ENCODE peak calls at places on chromosome 21, in five cellular contexts. One of them, this sample, is unnamed.

GRCh38 chr21:43608225-43608624 is 51.1 kb downstream of the HSF2BP start:
- DNase-seq in OCI-LY7: no peak
- DNase-seq in hypothalamus: no peak
- DNase-seq in left lobe of liver: no peak
- DNase-seq in T1000: no peak
- DNase-seq in this sample: no peak

GRCh38 chr21:33828083-33828482 is 87.5 kb downstream of the ATP5PO start:
- DNase-seq in hypothalamus: no peak
- DNase-seq in left lobe of liver: no peak
- DNase-seq in T1000: no peak
- DNase-seq in OCI-LY7: no peak
- DNase-seq in this sample: no peak

GRCh38 chr21:39851219-39851618 is 16.0 kb upstream of the PCP4 start:
- DNase-seq in hypothalamus: no peak
- DNase-seq in OCI-LY7: no peak
- DNase-seq in left lobe of liver: no peak
- DNase-seq in T1000: no peak
- DNase-seq in this sample: no peak

GRCh38 chr21:34916446-34916845 is 132.7 kb downstream of the RUNX1 start:
- DNase-seq in left lobe of liver: no peak
- DNase-seq in OCI-LY7: no peak
- DNase-seq in hypothalamus: no peak
- DNase-seq in T1000: no peak
- DNase-seq in this sample: no peak

GRCh38 chr21:38254970-38255369 is 1.8 kb upstream of the KCNJ15 start:
- DNase-seq in left lobe of liver: no peak
- DNase-seq in OCI-LY7: no peak
- DNase-seq in T1000: no peak
- DNase-seq in hypothalamus: no peak
- DNase-seq in this sample: no peak

GRCh38 chr21:28975401-28975800 is 17.3 kb downstream of the LTN1 start:
- DNase-seq in left lobe of liver: no peak
- DNase-seq in OCI-LY7: no peak
- DNase-seq in T1000: no peak
- DNase-seq in hypothalamus: no peak
- DNase-seq in this sample: no peak

GRCh38 chr21:40631201-40631600 is 215.8 kb downstream of the DSCAM start:
- DNase-seq in hypothalamus: no peak
- DNase-seq in T1000: no peak
- DNase-seq in OCI-LY7: no peak
- DNase-seq in left lobe of liver: no peak
- DNase-seq in this sample: no peak

GRCh38 chr21:42362700-42363099 is 3.6 kb downstream of the TFF1 start:
- DNase-seq in left lobe of liver: no peak
- DNase-seq in T1000: no peak
- DNase-seq in hypothalamus: no peak
- DNase-seq in OCI-LY7: peak; percentile 57
- DNase-seq in this sample: no peak

GRCh38 chr21:29523646-29524045 is 224.9 kb downstream of the BACH1 start:
- DNase-seq in hypothalamus: no peak
- DNase-seq in OCI-LY7: no peak
- DNase-seq in T1000: no peak
- DNase-seq in left lobe of liver: peak; percentile 54
- DNase-seq in this sample: no peak

GRCh38 chr21:18954415-18954972 is 550.9 kb upstream of the TMPRSS15 start:
- DNase-seq in hypothalamus: no peak
- DNase-seq in left lobe of liver: no peak
- DNase-seq in T1000: no peak
- DNase-seq in OCI-LY7: no peak
- DNase-seq in this sample: no peak

GRCh38 chr21:44368711-44369446 is 15.5 kb downstream of the TRPM2 start:
- DNase-seq in hypothalamus: no peak
- DNase-seq in T1000: no peak
- DNase-seq in OCI-LY7: no peak
- DNase-seq in left lobe of liver: peak; percentile 45
- DNase-seq in this sample: no peak

GRCh38 chr21:33414068-33414467 is 10.9 kb downstream of the IFNGR2 start:
- DNase-seq in hypothalamus: no peak
- DNase-seq in left lobe of liver: no peak
- DNase-seq in T1000: no peak
- DNase-seq in OCI-LY7: no peak
- DNase-seq in this sample: no peak

GRCh38 chr21:16305686-16306085 is 575.9 kb downstream of the USP25 start:
- DNase-seq in T1000: no peak
- DNase-seq in hypothalamus: no peak
- DNase-seq in left lobe of liver: no peak
- DNase-seq in OCI-LY7: no peak
- DNase-seq in this sample: peak; percentile 5

GRCh38 chr21:20551939-20552338 is 446.3 kb upstream of the NCAM2 start:
- DNase-seq in hypothalamus: no peak
- DNase-seq in OCI-LY7: no peak
- DNase-seq in T1000: no peak
- DNase-seq in left lobe of liver: no peak
- DNase-seq in this sample: no peak

GRCh38 chr21:36910581-36911307 is 55.7 kb downstream of the HLCS start:
- DNase-seq in T1000: no peak
- DNase-seq in hypothalamus: no peak
- DNase-seq in OCI-LY7: no peak
- DNase-seq in left lobe of liver: no peak
- DNase-seq in this sample: no peak

GRCh38 chr21:46116846-46117585 is 19.1 kb downstream of the COL6A2 start:
- DNase-seq in OCI-LY7: no peak
- DNase-seq in hypothalamus: no peak
- DNase-seq in left lobe of liver: peak; percentile 44
- DNase-seq in T1000: peak; percentile 34
- DNase-seq in this sample: no peak

GRCh38 chr21:37220981-37221664 is 46.0 kb downstream of the VPS26C start:
- DNase-seq in T1000: peak; percentile 87
- DNase-seq in OCI-LY7: peak; percentile 97
- DNase-seq in hypothalamus: peak; percentile 89
- DNase-seq in left lobe of liver: peak; percentile 91
- DNase-seq in this sample: peak; percentile 90